ENCODE peak calls at places on chromosome 10, in nine cellular contexts. J is mammary epithelial cell, T is gastrocnemius medialis, M is HL-60, S is cardiac muscle cell, U is endodermal cell, A is fibroblast of lung, L is fibroblast of pulmonary artery, Y is heart right ventricle. O is an unnamed sample.

GRCh38 chr10:25974897-25975459 is 40.9 kb downstream of the MYO3A start:
- DNase-seq in J (no peak), T (no peak), M (no peak), S (no peak), U (peak; percentile 46), A (no peak), L (no peak), Y (no peak), O (no peak)

GRCh38 chr10:73931767-73932624 is 21.1 kb downstream of the PLAU start:
- DNase-seq in J (peak; percentile 100), T (no peak), M (no peak), S (no peak), U (peak; percentile 87), A (no peak), L (no peak), Y (no peak), O (no peak)

GRCh38 chr10:45627412-45628048 is 45.0 kb downstream of the ZFAND4 start:
- DNase-seq in J (no peak), T (no peak), M (no peak), S (no peak), U (no peak), A (peak; percentile 21), L (peak; percentile 53), Y (peak; percentile 55), O (no peak)

GRCh38 chr10:7756360-7756992 is 31.3 kb downstream of the KIN start:
- DNase-seq in J (peak; percentile 14), T (no peak), M (no peak), S (no peak), U (peak; percentile 55), A (peak; percentile 23), L (peak; percentile 49), Y (peak; percentile 11), O (peak; percentile 62)

GRCh38 chr10:104332243-104333036 is 5.8 kb downstream of the ITPRIP start:
- DNase-seq in J (no peak), T (no peak), M (no peak), S (peak; percentile 45), U (peak; percentile 53), A (peak; percentile 32), L (peak; percentile 49), Y (no peak), O (no peak)

GRCh38 chr10:30770229-30770628 is 140.7 kb upstream of the LYZL2 start:
- DNase-seq in J (no peak), T (no peak), M (no peak), S (no peak), U (no peak), A (no peak), L (no peak), Y (no peak), O (no peak)

GRCh38 chr10:29646960-29647431 is 12.2 kb upstream of the SVIL start:
- DNase-seq in J (no peak), T (no peak), M (no peak), S (no peak), U (no peak), A (peak; percentile 75), L (peak; percentile 65), Y (no peak), O (no peak)

GRCh38 chr10:600876-601275 is 88.6 kb downstream of the DIP2C start:
- DNase-seq in J (no peak), T (no peak), M (no peak), S (no peak), U (no peak), A (peak; percentile 43), L (no peak), Y (no peak), O (peak; percentile 60)

GRCh38 chr10:80535671-80536360 is 1.9 kb upstream of the SH2D4B start:
- DNase-seq in J (peak; percentile 34), T (peak; percentile 43), M (peak; percentile 37), S (no peak), U (peak; percentile 87), A (peak; percentile 41), L (no peak), Y (peak; percentile 70), O (no peak)

GRCh38 chr10:122152544-122152943 is 118.6 kb upstream of the BTBD16 start:
- DNase-seq in J (no peak), T (peak; percentile 99), M (no peak), S (no peak), U (no peak), A (peak; percentile 90), L (peak; percentile 86), Y (peak; percentile 88), O (no peak)

DNA sequence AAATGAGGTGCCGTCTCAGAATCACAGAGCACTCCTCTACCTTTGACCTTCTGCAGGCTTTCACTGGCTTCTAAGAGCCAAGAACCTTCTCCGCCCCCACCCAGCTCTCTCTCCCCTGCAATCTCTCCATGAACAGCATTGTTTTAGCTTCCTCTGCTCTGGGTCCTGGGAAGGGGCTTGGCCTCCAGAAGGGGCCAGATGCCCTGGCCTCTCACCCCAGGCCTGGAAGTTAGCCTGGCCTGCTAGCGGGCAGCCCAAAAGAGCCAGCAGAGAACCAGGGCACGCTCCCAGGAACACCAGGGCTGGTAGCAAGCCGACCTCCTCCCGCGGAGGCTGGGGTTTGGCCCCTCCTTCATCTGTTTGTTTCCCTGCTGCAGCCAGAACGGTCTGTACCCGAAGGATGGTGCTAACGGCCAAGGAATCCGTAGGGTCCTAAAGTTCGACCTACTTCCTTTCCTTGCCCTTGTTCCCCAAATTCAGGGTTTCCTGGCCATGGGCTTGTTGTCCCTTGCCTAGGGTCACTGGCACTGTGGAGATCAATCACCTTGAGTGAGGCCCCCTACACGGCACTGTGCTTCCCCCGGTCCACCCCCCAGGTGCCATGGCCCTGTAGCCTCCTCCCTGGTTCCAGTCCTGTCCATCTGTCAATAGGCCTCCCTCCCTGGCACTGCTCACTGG is 18.7 kb upstream of the DDIT4 start:
- DNase-seq in J (peak; percentile 75), T (peak; percentile 97), M (no peak), S (peak; percentile 64), U (peak; percentile 94), A (peak; percentile 95), L (peak; percentile 87), Y (peak; percentile 87), O (peak; percentile 85)
- H3K4me3 ChIP-seq in J (no peak overlapping the region), T (no peak overlapping the region), M (peak overlapping the region; percentile 9), S (no peak overlapping the region), U (peak overlapping the region; percentile 54), A (no peak overlapping the region), L (no peak overlapping the region), Y (peak overlapping the region; percentile 13), O (no peak overlapping the region)

DNA sequence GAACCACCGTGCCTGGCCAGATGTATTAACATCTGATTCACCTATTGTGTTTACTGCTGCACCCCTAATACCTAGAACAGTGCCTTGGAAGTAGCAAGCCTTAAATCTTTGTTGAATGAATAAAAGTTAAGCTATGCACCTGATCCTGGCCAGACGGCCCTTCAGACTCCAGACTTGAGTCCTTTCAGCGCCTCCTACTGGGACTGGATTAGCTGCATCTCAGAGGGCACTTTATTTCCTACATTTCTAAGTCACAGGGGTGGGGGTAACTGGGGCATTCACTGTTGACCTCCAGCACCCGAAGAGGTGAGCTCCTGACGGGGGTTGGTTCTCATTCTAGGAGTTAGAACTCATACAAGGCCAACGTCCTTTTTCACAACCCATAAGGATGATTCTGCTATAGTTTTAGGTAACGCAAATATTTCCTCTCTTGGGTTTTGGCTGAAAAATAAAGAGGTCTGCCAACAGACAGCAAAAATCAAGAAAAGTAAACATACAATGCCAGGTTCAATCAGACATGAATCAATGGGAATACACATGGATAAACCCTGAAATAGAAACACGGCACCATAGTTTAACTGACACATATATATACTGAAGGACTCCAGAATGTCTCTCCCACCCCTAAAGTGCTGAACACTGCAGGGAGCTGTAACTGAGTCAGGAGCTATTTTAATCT is 48.0 kb upstream of the DLG5 start:
- DNase-seq in J (peak; percentile 28), T (no peak), M (no peak), S (peak; percentile 67), U (peak; percentile 90), A (peak; percentile 75), L (peak; percentile 65), Y (no peak), O (peak; percentile 31)
- TF ChIP-seq CTCF in J (peak; percentile 39), T (no peak), M (no peak), S (peak; percentile 49), U (peak; percentile 87), A (peak; percentile 63), L (peak; percentile 58), Y (no peak), O (peak; percentile 69)

GRCh38 chr10:79096514-79096913 is 27.7 kb downstream of the ZMIZ1 start:
- DNase-seq in J (no peak), T (no peak), M (no peak), S (no peak), U (peak; percentile 73), A (no peak), L (no peak), Y (no peak), O (no peak)

GRCh38 chr10:79095316-79095715 is 26.6 kb downstream of the ZMIZ1 start:
- DNase-seq in J (no peak), T (no peak), M (no peak), S (no peak), U (no peak), A (no peak), L (no peak), Y (no peak), O (peak; percentile 77)

GRCh38 chr10:79092292-79092896 is 23.6 kb downstream of the ZMIZ1 start:
- DNase-seq in J (no peak), T (no peak), M (no peak), S (no peak), U (no peak), A (no peak), L (no peak), Y (no peak), O (no peak)

GRCh38 chr10:79094412-79095175 is 25.8 kb downstream of the ZMIZ1 start:
- DNase-seq in J (no peak), T (peak; percentile 56), M (no peak), S (no peak), U (no peak), A (no peak), L (no peak), Y (no peak), O (no peak)

GRCh38 chr10:79093658-79094411 is 25.1 kb downstream of the ZMIZ1 start:
- DNase-seq in J (no peak), T (peak; percentile 92), M (peak; percentile 88), S (no peak), U (peak; percentile 67), A (peak; percentile 96), L (no peak), Y (no peak), O (no peak)
- H3K4me3 ChIP-seq in J (no peak overlapping the region), T (peak overlapping the region; percentile 5), M (peak overlapping the region; percentile 10), S (no peak overlapping the region), U (peak overlapping the region; percentile 54), A (no peak overlapping the region), L (no peak overlapping the region), Y (no peak overlapping the region), O (no peak overlapping the region)

GRCh38 chr10:88110355-88110754 is 246.9 kb downstream of the PTEN start:
- DNase-seq in J (peak; percentile 75), T (no peak), M (no peak), S (no peak), U (no peak), A (peak; percentile 31), L (peak; percentile 42), Y (no peak), O (no peak)

GRCh38 chr10:88107296-88107695 is 243.9 kb downstream of the PTEN start:
- DNase-seq in J (no peak), T (no peak), M (no peak), S (no peak), U (no peak), A (no peak), L (no peak), Y (no peak), O (no peak)

GRCh38 chr10:88107698-88108097 is 244.3 kb downstream of the PTEN start:
- DNase-seq in J (no peak), T (no peak), M (no peak), S (no peak), U (no peak), A (no peak), L (no peak), Y (no peak), O (no peak)

GRCh38 chr10:88106348-88106747 is 242.9 kb downstream of the PTEN start:
- DNase-seq in J (no peak), T (no peak), M (no peak), S (no peak), U (no peak), A (no peak), L (no peak), Y (no peak), O (no peak)

GRCh38 chr10:88108115-88108610 is 244.7 kb downstream of the PTEN start:
- DNase-seq in J (no peak), T (peak; percentile 47), M (peak; percentile 96), S (no peak), U (no peak), A (no peak), L (no peak), Y (peak; percentile 20), O (no peak)
- TF ChIP-seq CTCF in J (no peak), T (no peak), M (peak; percentile 28), S (no peak), U (no peak), A (no peak), L (no peak), Y (no peak), O (no peak)